ENCODE peak calls at places on chromosomes 12 and 14, in five cellular contexts. I, D, H, X and W are unnamed samples.

GRCh38 chr14:71834308-71835204 is 97.7 kb upstream of the RGS6 start:
- DNase-seq in H (peak), X (no peak), D (no peak), I (no peak), W (no peak)

GRCh38 chr12:112904571-112904970 is 2.2 kb upstream of the OAS1 start:
- DNase-seq in X (no peak), H (no peak), D (no peak), I (no peak), W (no peak)

GRCh38 chr14:103528158-103528511 is 861 bp upstream of the TRMT61A start:
- DNase-seq in H (no peak), I (no peak), D (no peak), X (no peak), W (no peak)

GRCh38 chr12:112349440-112349839 is 32.8 kb downstream of the HECTD4 start:
- DNase-seq in D (no peak), X (no peak), H (no peak), I (no peak), W (no peak)

GRCh38 chr12:130713581-130713991 is 2.5 kb downstream of the RIMBP2 start:
- DNase-seq in D (no peak), X (no peak), H (no peak), I (no peak), W (no peak)

GRCh38 chr12:69274861-69275260 is 35.5 kb downstream of the CPSF6 start:
- DNase-seq in D (no peak), H (no peak), X (no peak), I (no peak), W (no peak)

GRCh38 chr12:11635341-11635740 is 14.1 kb upstream of the ETV6 start:
- DNase-seq in X (no peak), D (no peak), I (no peak), H (no peak), W (no peak)

GRCh38 chr14:64112859-64113258 is 181.3 kb downstream of the ESR2 start:
- DNase-seq in D (no peak), X (no peak), I (no peak), H (no peak), W (no peak)

GRCh38 chr12:63844391-63845341 is at the start of gene SRGAP1:
- DNase-seq in I (no peak), X (peak), D (no peak), H (peak), W (peak)

GRCh38 chr12:63845726-63846125 is 1.2 kb downstream of the SRGAP1 start:
- DNase-seq in I (no peak), H (no peak), D (no peak), X (no peak), W (peak)

GRCh38 chr12:63843613-63844390 is 698 bp upstream of the SRGAP1 start:
- DNase-seq in H (peak), D (peak), I (peak), X (peak), W (peak)

GRCh38 chr12:63848450-63848849 is 4.0 kb downstream of the SRGAP1 start:
- DNase-seq in X (no peak), I (no peak), D (no peak), H (no peak), W (no peak)

GRCh38 chr12:63846249-63846967 is 1.9 kb downstream of the SRGAP1 start:
- DNase-seq in H (no peak), D (no peak), I (no peak), X (no peak), W (no peak)
- TF ChIP-seq JUNB in H (no peak), D (no peak), I (no peak), X (no peak), W (no peak)

DNA sequence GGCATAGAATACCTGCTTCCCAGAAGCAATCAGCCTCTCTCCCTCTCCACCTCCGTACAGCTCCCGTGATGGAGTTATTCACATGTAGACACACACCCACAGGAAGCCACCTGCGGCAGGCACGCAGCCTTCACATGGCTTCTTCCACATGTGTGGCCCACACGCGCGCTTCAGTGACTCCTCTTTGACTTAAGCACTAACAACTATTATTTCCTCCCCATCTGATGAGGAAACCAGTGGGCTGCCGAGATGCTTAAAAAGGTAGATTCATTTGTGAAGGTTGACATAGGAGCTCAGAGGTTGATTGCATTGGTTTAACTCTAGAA is 69.3 kb downstream of the PRMT8 start:
- DNase-seq in X (no peak), D (no peak), H (no peak), I (no peak), W (no peak)
- TF ChIP-seq JUNB in X (no peak), D (no peak), H (no peak), I (no peak), W (no peak)

GRCh38 chr14:52402812-52403526 is 88.9 kb downstream of the PTGER2 start:
- DNase-seq in X (no peak), D (peak), H (no peak), I (no peak), W (no peak)
- TF ChIP-seq JUNB in X (no peak), D (peak), H (no peak), I (no peak), W (no peak)

GRCh38 chr12:94941440-94941862 is 62.0 kb downstream of the NDUFA12 start:
- DNase-seq in D (no peak), I (no peak), X (no peak), H (no peak), W (no peak)

GRCh38 chr12:94940771-94941170 is 62.7 kb downstream of the NDUFA12 start:
- DNase-seq in I (no peak), X (no peak), D (no peak), H (no peak), W (no peak)

GRCh38 chr12:94942663-94943062 is 60.8 kb downstream of the NDUFA12 start:
- DNase-seq in I (no peak), X (no peak), D (no peak), H (no peak), W (no peak)

DNA sequence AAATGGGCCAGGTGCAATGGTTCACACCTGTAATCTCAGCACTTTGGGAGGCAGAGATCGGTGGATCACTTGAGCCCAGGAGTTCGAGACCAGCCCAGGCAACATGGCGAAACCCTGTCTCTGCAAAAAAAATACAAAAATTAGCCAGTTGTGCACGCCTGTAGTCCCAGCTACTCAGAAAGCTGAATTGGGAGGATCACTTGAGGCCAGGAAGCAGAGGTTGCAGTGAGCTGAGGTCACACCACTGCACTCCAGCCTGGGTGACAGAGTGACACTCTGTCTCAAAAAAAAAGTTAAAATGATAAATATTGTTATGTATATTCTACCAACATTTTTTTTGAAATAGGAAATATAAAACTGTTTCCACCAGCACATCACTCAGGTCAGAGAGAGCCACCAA is 64.9 kb downstream of the NDUFA12 start:
- DNase-seq in X (no peak), H (no peak), D (no peak), I (no peak), W (no peak)
- TF ChIP-seq JUNB in X (no peak), H (no peak), D (no peak), I (no peak), W (no peak)

GRCh38 chr14:66009104-66009503 is 477.1 kb upstream of the CCDC196 start:
- DNase-seq in X (no peak), I (peak), D (no peak), H (peak), W (no peak)

GRCh38 chr14:66008631-66009030 is 477.5 kb upstream of the CCDC196 start:
- DNase-seq in X (no peak), D (no peak), H (no peak), I (no peak), W (no peak)

GRCh38 chr14:66010695-66011094 is 475.5 kb upstream of the CCDC196 start:
- DNase-seq in X (no peak), D (no peak), H (no peak), I (no peak), W (no peak)

GRCh38 chr14:66015046-66015780 is 471.0 kb upstream of the CCDC196 start:
- DNase-seq in I (no peak), H (no peak), D (no peak), X (no peak), W (no peak)

GRCh38 chr14:66011855-66012254 is 474.3 kb upstream of the CCDC196 start:
- DNase-seq in X (no peak), H (no peak), I (no peak), D (no peak), W (no peak)
- TF ChIP-seq JUNB in X (no peak), H (no peak), I (no peak), D (no peak), W (no peak)

DNA sequence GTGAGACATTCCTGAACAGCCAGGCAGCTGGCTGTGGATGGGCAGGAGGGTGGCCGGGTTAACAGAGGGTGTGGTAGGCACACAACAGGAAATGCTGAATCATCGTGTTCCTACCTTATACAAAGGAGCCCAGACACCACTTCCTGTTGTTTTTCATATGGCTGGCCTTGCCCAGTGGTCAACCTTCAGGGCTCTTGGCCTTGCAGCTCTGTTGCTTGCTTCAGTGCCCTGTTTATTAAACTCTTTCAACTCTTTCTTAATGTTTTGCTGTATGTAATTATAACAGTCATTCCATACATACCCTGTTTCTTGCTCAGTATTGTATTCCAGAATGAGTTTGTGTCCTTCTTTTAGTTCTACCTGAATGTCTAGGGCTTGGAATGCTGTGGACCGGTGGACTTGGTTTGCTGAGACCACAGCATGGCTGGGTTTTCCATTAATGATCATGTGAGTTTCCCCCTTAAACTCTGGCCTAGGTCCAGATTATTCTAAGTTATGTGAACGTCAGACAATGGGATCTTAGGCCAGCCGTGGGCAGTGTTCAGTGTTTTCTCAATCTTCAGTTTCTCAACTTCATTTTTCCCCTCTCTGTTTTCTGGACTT is 11.9 kb downstream of the CFAP54 start:
- DNase-seq in I (peak), D (peak), H (peak), X (peak), W (peak)
- TF ChIP-seq JUNB in I (no peak), D (peak), H (no peak), X (no peak), W (no peak)

DNA sequence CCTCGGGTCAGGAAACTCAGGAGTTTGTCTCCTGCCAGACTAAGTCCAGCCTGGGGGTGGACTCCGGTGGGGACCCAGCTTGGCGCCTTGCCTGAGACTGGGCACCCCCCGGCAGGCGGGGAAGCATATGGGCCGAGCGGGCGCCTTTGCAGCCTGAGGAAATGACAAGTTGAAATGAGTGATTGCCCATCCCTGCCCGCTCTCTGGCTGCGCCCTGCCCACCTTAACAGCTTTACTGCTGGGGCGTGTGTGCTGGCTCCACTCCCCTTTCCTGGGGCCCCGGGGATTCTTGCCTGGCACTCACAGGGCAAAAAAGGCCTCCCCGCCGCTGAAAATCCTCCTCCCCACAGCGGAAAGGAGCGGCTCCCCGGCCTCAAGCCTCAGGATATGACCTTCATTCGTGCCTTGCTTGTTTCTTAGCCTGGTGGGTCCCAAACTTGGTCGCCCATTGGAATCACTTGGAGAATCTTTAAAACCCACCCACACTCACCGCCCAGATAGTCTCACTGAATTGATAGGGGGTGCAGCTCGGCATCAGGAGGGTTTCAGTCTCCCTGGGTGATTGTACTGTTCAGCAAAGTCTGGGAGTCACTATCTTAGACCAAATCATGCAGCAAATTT is 1.5 kb downstream of the RFLNA start:
- DNase-seq in I (no peak), H (peak), D (no peak), X (no peak), W (no peak)
- TF ChIP-seq JUNB in I (no peak), H (no peak), D (no peak), X (no peak), W (no peak)